ENCODE peak calls at places on chromosomes 1 and 21, in seven cellular contexts. One of them, this sample, is unnamed.

GRCh38 chr1:203507227-203507626 is 13.3 kb downstream of the OPTC start:
- DNase-seq in IMR-90: peak
- DNase-seq in H9: no peak
- DNase-seq in mesenchymal stem cell: no peak
- DNase-seq in mesendoderm: no peak
- DNase-seq in trophoblast cell: no peak
- DNase-seq in neuronal stem cell: no peak
- DNase-seq in this sample: no peak

GRCh38 chr1:24551290-24551859 is 4.5 kb upstream of the NCMAP start:
- DNase-seq in H9: no peak
- DNase-seq in IMR-90: no peak
- DNase-seq in mesenchymal stem cell: no peak
- DNase-seq in mesendoderm: no peak
- DNase-seq in neuronal stem cell: no peak
- DNase-seq in trophoblast cell: no peak
- DNase-seq in this sample: no peak

GRCh38 chr1:162023547-162024501 is at the start of gene OLFML2B:
- DNase-seq in neuronal stem cell: peak
- DNase-seq in mesendoderm: peak
- DNase-seq in trophoblast cell: no peak
- DNase-seq in IMR-90: peak
- DNase-seq in H9: peak
- DNase-seq in mesenchymal stem cell: peak
- DNase-seq in this sample: peak

GRCh38 chr1:20380616-20381035 is 90.0 kb downstream of the VWA5B1 start:
- DNase-seq in IMR-90: peak
- DNase-seq in H9: no peak
- DNase-seq in trophoblast cell: no peak
- DNase-seq in neuronal stem cell: no peak
- DNase-seq in mesenchymal stem cell: peak
- DNase-seq in mesendoderm: no peak
- DNase-seq in this sample: no peak

GRCh38 chr1:43444151-43444826 is 9.4 kb downstream of the HYI start:
- DNase-seq in H9: peak
- DNase-seq in mesendoderm: no peak
- DNase-seq in trophoblast cell: no peak
- DNase-seq in neuronal stem cell: no peak
- DNase-seq in mesenchymal stem cell: no peak
- DNase-seq in IMR-90: no peak
- DNase-seq in this sample: no peak

GRCh38 chr1:9249534-9250335 is 15.2 kb downstream of the H6PD start:
- DNase-seq in mesendoderm: peak
- DNase-seq in mesenchymal stem cell: no peak
- DNase-seq in trophoblast cell: no peak
- DNase-seq in neuronal stem cell: peak
- DNase-seq in H9: peak
- DNase-seq in IMR-90: peak
- DNase-seq in this sample: peak

GRCh38 chr1:190679444-190679843 is 201.8 kb upstream of the BRINP3 start:
- DNase-seq in mesenchymal stem cell: no peak
- DNase-seq in IMR-90: no peak
- DNase-seq in neuronal stem cell: no peak
- DNase-seq in mesendoderm: no peak
- DNase-seq in trophoblast cell: no peak
- DNase-seq in H9: no peak
- DNase-seq in this sample: no peak

GRCh38 chr1:30511563-30512252 is 211.7 kb downstream of the MATN1 start:
- DNase-seq in H9: peak
- DNase-seq in mesenchymal stem cell: no peak
- DNase-seq in mesendoderm: peak
- DNase-seq in neuronal stem cell: no peak
- DNase-seq in trophoblast cell: no peak
- DNase-seq in IMR-90: peak
- DNase-seq in this sample: peak

GRCh38 chr1:160489513-160490261 is 33.4 kb downstream of the SLAMF6 start:
- DNase-seq in H9: no peak
- DNase-seq in trophoblast cell: no peak
- DNase-seq in neuronal stem cell: no peak
- DNase-seq in mesendoderm: peak
- DNase-seq in IMR-90: no peak
- DNase-seq in mesenchymal stem cell: no peak
- DNase-seq in this sample: no peak

GRCh38 chr1:59505596-59506028 is 208.7 kb downstream of the FGGY start:
- DNase-seq in IMR-90: no peak
- DNase-seq in mesendoderm: no peak
- DNase-seq in H9: no peak
- DNase-seq in mesenchymal stem cell: peak
- DNase-seq in neuronal stem cell: no peak
- DNase-seq in trophoblast cell: no peak
- DNase-seq in this sample: no peak

GRCh38 chr1:118290571-118290970 is 105.5 kb upstream of the SPAG17 start:
- DNase-seq in H9: no peak
- DNase-seq in neuronal stem cell: no peak
- DNase-seq in IMR-90: no peak
- DNase-seq in trophoblast cell: peak
- DNase-seq in mesendoderm: no peak
- DNase-seq in mesenchymal stem cell: peak
- DNase-seq in this sample: no peak

GRCh38 chr1:47637111-47637685 is 199.4 kb downstream of the FOXD2 start:
- DNase-seq in trophoblast cell: no peak
- DNase-seq in IMR-90: no peak
- DNase-seq in mesendoderm: no peak
- DNase-seq in H9: no peak
- DNase-seq in mesenchymal stem cell: no peak
- DNase-seq in neuronal stem cell: no peak
- DNase-seq in this sample: no peak

GRCh38 chr1:116874622-116875277 is 35.0 kb upstream of the PTGFRN start:
- DNase-seq in H9: no peak
- DNase-seq in mesenchymal stem cell: peak
- DNase-seq in IMR-90: no peak
- DNase-seq in neuronal stem cell: no peak
- DNase-seq in mesendoderm: no peak
- DNase-seq in trophoblast cell: no peak
- DNase-seq in this sample: no peak

GRCh38 chr1:15418811-15419515 is 9.3 kb downstream of the EFHD2 start:
- DNase-seq in neuronal stem cell: no peak
- DNase-seq in trophoblast cell: no peak
- DNase-seq in H9: no peak
- DNase-seq in mesendoderm: no peak
- DNase-seq in mesenchymal stem cell: no peak
- DNase-seq in IMR-90: no peak
- DNase-seq in this sample: no peak

GRCh38 chr1:2053784-2054376 is 3.7 kb downstream of the PRKCZ start:
- DNase-seq in H9: no peak
- DNase-seq in IMR-90: no peak
- DNase-seq in mesendoderm: no peak
- DNase-seq in neuronal stem cell: no peak
- DNase-seq in trophoblast cell: no peak
- DNase-seq in mesenchymal stem cell: no peak
- DNase-seq in this sample: no peak

GRCh38 chr1:11067716-11068495 is 8.1 kb upstream of the SRM start:
- DNase-seq in H9: no peak
- DNase-seq in IMR-90: no peak
- DNase-seq in mesenchymal stem cell: no peak
- DNase-seq in mesendoderm: no peak
- DNase-seq in trophoblast cell: no peak
- DNase-seq in neuronal stem cell: no peak
- DNase-seq in this sample: no peak

DNA sequence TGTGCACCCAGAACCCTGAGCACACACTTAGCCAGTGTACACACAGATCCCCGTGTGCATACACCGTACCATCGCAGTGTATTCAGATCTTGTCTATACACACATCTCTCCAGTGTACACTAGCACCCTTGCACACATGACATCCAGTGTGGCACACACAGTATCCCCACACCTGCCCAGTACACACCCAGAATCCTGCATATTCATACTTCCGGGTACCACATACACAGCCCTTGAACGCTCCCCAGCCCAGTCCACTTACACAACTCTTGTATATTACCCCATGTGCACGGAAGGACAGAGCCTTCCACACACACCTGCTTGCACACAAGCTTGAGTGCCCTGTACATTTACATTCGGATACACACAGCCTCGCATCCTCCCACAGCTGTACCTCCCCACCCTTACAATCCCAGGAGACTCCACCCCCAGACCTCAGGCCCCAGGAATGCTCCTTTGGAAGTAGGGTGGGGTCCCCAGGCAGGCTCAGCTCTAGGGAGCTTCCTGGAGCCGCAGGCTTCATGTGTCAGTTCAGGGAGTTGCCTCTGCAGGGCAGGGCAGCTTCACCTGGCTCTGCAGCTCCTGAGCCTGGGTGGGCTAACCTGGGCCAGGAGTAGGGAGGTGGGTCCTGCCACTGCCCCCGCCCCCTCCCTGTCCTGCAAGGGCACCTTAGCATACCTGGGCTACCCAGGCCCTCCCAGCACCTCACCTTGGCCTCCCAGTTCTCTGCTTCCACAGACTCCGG is 46.2 kb downstream of the AHDC1 start:
- DNase-seq in mesendoderm: peak
- DNase-seq in IMR-90: no peak
- DNase-seq in H9: peak
- DNase-seq in trophoblast cell: no peak
- DNase-seq in mesenchymal stem cell: no peak
- DNase-seq in neuronal stem cell: no peak
- DNase-seq in this sample: no peak
- H2AK5ac ChIP-seq in mesendoderm: peak
- H2AK5ac ChIP-seq in IMR-90: peak
- H2AK5ac ChIP-seq in H9: no peak
- H2AK5ac ChIP-seq in trophoblast cell: peak
- H2AK5ac ChIP-seq in mesenchymal stem cell: peak
- H2AK5ac ChIP-seq in neuronal stem cell: peak
- H2AK5ac ChIP-seq in this sample: peak

GRCh38 chr21:25813917-25814316 is 79.1 kb downstream of the GABPA start:
- DNase-seq in trophoblast cell: no peak
- DNase-seq in H9: no peak
- DNase-seq in neuronal stem cell: no peak
- DNase-seq in mesenchymal stem cell: peak
- DNase-seq in mesendoderm: no peak
- DNase-seq in IMR-90: no peak
- DNase-seq in this sample: no peak

GRCh38 chr21:25806053-25806452 is 71.3 kb downstream of the GABPA start:
- DNase-seq in neuronal stem cell: no peak
- DNase-seq in mesenchymal stem cell: no peak
- DNase-seq in trophoblast cell: no peak
- DNase-seq in H9: no peak
- DNase-seq in IMR-90: no peak
- DNase-seq in mesendoderm: no peak
- DNase-seq in this sample: no peak

GRCh38 chr21:25811186-25811585 is 76.4 kb downstream of the GABPA start:
- DNase-seq in mesenchymal stem cell: no peak
- DNase-seq in mesendoderm: no peak
- DNase-seq in IMR-90: no peak
- DNase-seq in H9: no peak
- DNase-seq in trophoblast cell: no peak
- DNase-seq in neuronal stem cell: no peak
- DNase-seq in this sample: no peak

DNA sequence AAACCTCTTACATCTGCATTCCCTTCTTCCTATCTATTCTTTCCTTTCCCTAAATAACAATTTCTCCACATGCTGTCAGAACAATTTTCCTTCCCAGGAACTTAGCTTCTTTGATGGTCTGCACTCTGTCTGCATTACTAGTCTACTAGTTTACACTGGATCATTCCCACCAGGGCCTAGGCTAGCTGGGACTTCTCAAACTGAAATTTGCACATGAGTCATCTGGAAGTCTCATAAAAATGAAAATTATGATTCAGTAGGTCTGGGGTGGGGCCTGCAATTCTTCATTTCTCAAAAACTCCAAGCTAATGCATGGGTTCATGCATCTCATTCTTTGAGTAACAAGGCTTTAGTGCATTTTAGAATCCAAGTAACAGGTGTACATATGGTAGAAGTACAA is 74.2 kb downstream of the GABPA start:
- DNase-seq in H9: no peak
- DNase-seq in IMR-90: peak
- DNase-seq in mesendoderm: no peak
- DNase-seq in neuronal stem cell: no peak
- DNase-seq in mesenchymal stem cell: no peak
- DNase-seq in trophoblast cell: no peak
- DNase-seq in this sample: no peak
- H2AK5ac ChIP-seq in H9: no peak
- H2AK5ac ChIP-seq in IMR-90: no peak
- H2AK5ac ChIP-seq in mesendoderm: no peak
- H2AK5ac ChIP-seq in neuronal stem cell: no peak
- H2AK5ac ChIP-seq in mesenchymal stem cell: no peak
- H2AK5ac ChIP-seq in trophoblast cell: no peak
- H2AK5ac ChIP-seq in this sample: no peak

GRCh38 chr1:18877282-18877681 is 17.8 kb upstream of the TAS1R2 start:
- DNase-seq in trophoblast cell: no peak
- DNase-seq in IMR-90: no peak
- DNase-seq in neuronal stem cell: no peak
- DNase-seq in H9: no peak
- DNase-seq in mesendoderm: no peak
- DNase-seq in mesenchymal stem cell: no peak
- DNase-seq in this sample: no peak

GRCh38 chr1:18874600-18874999 is 15.1 kb upstream of the TAS1R2 start:
- DNase-seq in H9: no peak
- DNase-seq in trophoblast cell: no peak
- DNase-seq in mesenchymal stem cell: no peak
- DNase-seq in mesendoderm: no peak
- DNase-seq in IMR-90: no peak
- DNase-seq in neuronal stem cell: no peak
- DNase-seq in this sample: no peak

GRCh38 chr1:18876210-18876609 is 16.8 kb upstream of the TAS1R2 start:
- DNase-seq in mesenchymal stem cell: no peak
- DNase-seq in mesendoderm: no peak
- DNase-seq in IMR-90: no peak
- DNase-seq in trophoblast cell: no peak
- DNase-seq in neuronal stem cell: no peak
- DNase-seq in H9: no peak
- DNase-seq in this sample: no peak

GRCh38 chr1:18875107-18875795 is 15.8 kb upstream of the TAS1R2 start:
- DNase-seq in neuronal stem cell: peak
- DNase-seq in mesendoderm: peak
- DNase-seq in H9: peak
- DNase-seq in trophoblast cell: peak
- DNase-seq in mesenchymal stem cell: peak
- DNase-seq in IMR-90: peak
- DNase-seq in this sample: peak

GRCh38 chr1:18875796-18876128 is 16.3 kb upstream of the TAS1R2 start:
- DNase-seq in mesendoderm: no peak
- DNase-seq in neuronal stem cell: no peak
- DNase-seq in IMR-90: no peak
- DNase-seq in H9: no peak
- DNase-seq in trophoblast cell: no peak
- DNase-seq in mesenchymal stem cell: no peak
- DNase-seq in this sample: no peak
- H2AK5ac ChIP-seq in mesendoderm: no peak
- H2AK5ac ChIP-seq in neuronal stem cell: no peak
- H2AK5ac ChIP-seq in IMR-90: no peak
- H2AK5ac ChIP-seq in H9: no peak
- H2AK5ac ChIP-seq in trophoblast cell: no peak
- H2AK5ac ChIP-seq in mesenchymal stem cell: no peak
- H2AK5ac ChIP-seq in this sample: no peak

DNA sequence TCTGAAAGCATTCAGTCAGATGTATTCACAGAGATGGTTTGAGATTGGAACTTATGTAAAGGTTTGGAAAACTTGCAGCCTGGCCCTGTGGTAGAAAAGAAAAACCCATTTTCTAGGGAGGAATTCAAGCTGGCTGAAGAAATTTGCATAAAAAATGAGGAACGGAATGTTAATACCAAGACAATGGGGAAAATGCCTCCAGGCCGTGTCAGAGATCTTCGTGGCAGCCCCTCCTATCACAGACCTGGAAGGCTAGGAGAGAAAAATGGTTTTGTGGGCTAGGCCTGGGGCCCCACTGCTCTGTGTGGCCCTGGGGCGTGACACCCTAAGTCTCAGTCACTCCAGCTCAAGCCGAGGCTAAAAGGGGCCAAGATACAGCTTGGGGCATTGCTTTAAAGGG is 26.7 kb downstream of the NME7 start:
- DNase-seq in trophoblast cell: no peak
- DNase-seq in mesendoderm: peak
- DNase-seq in IMR-90: no peak
- DNase-seq in H9: peak
- DNase-seq in mesenchymal stem cell: no peak
- DNase-seq in neuronal stem cell: no peak
- DNase-seq in this sample: peak
- H2AK5ac ChIP-seq in trophoblast cell: peak
- H2AK5ac ChIP-seq in mesendoderm: no peak
- H2AK5ac ChIP-seq in IMR-90: no peak
- H2AK5ac ChIP-seq in H9: no peak
- H2AK5ac ChIP-seq in mesenchymal stem cell: no peak
- H2AK5ac ChIP-seq in neuronal stem cell: no peak
- H2AK5ac ChIP-seq in this sample: no peak